ENCODE peak calls at places on chromosomes 12 and 14, in nine cellular contexts. L is cardiac muscle cell; R is stomach; W is astrocyte; P is left ventricle myocardium inferior; X is body of pancreas; K is pancreas; F is A673; Z is CD8-positive, alpha-beta T cell. G is an unnamed sample.

GRCh38 chr12:85029456-85029855 is 6.6 kb downstream of the TSPAN19 start:
- DNase-seq in P (no peak), L (peak; percentile 32), F (peak; percentile 64), X (no peak), W (no peak), R (no peak), Z (no peak), K (no peak), G (no peak)

GRCh38 chr14:31968107-31968810 is 108.8 kb upstream of the ARHGAP5 start:
- DNase-seq in F (no peak), P (no peak), L (no peak), W (peak; percentile 74), K (no peak), X (no peak), R (no peak), Z (no peak), G (no peak)

GRCh38 chr12:83664650-83665049 is 977.9 kb downstream of the TMTC2 start:
- DNase-seq in Z (no peak), X (no peak), P (no peak), R (no peak), W (no peak), L (peak; percentile 44), F (peak; percentile 5), K (no peak), G (no peak)

GRCh38 chr14:20998674-20999366 is at the start of gene SLC39A2:
- DNase-seq in X (peak; percentile 44), F (peak; percentile 84), K (no peak), Z (no peak), W (peak; percentile 60), R (no peak), P (peak; percentile 37), L (no peak), G (no peak)

GRCh38 chr14:102040153-102040552 is 46.7 kb downstream of the HSP90AA1 start:
- DNase-seq in R (no peak), Z (no peak), P (no peak), L (no peak), K (no peak), X (no peak), F (no peak), W (no peak), G (no peak)

GRCh38 chr12:104718581-104718980 is 239.5 kb downstream of the SLC41A2 start:
- DNase-seq in K (no peak), F (no peak), W (peak; percentile 54), Z (no peak), L (no peak), X (no peak), P (no peak), R (no peak), G (no peak)

GRCh38 chr12:75526655-75527511 is 15.5 kb upstream of the KRR1 start:
- DNase-seq in L (peak; percentile 81), K (no peak), W (peak; percentile 47), Z (no peak), P (no peak), R (no peak), F (peak; percentile 70), X (peak; percentile 10), G (no peak)

GRCh38 chr14:73887116-73887490 is 444 bp downstream of the ZNF410 start:
- DNase-seq in L (peak; percentile 37), F (no peak), P (no peak), W (peak; percentile 34), K (no peak), Z (peak; percentile 20), X (no peak), R (no peak), G (no peak)

GRCh38 chr14:89205137-89205740 is 211.8 kb downstream of the FOXN3 start:
- DNase-seq in L (no peak), K (no peak), Z (no peak), W (no peak), X (no peak), F (no peak), R (no peak), P (no peak), G (no peak)

GRCh38 chr14:32263939-32264567 is 61.0 kb upstream of the RNU6-8 start:
- DNase-seq in W (no peak), P (no peak), L (no peak), X (no peak), Z (no peak), F (no peak), K (no peak), R (no peak), G (no peak)

GRCh38 chr14:74083161-74083560 is 1.1 kb downstream of the ALDH6A1 start:
- DNase-seq in K (no peak), X (no peak), W (no peak), Z (no peak), F (no peak), P (no peak), L (no peak), R (no peak), G (no peak)

GRCh38 chr12:54135621-54136027 is 53.2 kb downstream of the SMUG1 start:
- DNase-seq in K (no peak), L (peak; percentile 33), X (no peak), F (no peak), Z (no peak), W (no peak), P (no peak), R (peak; percentile 85), G (no peak)

GRCh38 chr12:61365001-61365400 is 895.2 kb upstream of the USP15 start:
- DNase-seq in R (no peak), L (no peak), P (no peak), W (no peak), Z (no peak), K (no peak), F (no peak), X (no peak), G (no peak)

GRCh38 chr12:62865860-62866407 is 69.0 kb downstream of the PPM1H start:
- DNase-seq in P (no peak), Z (no peak), L (no peak), R (no peak), F (no peak), W (peak; percentile 72), X (no peak), K (no peak), G (no peak)

GRCh38 chr12:46489951-46490388 is 117.4 kb upstream of the SLC38A2 start:
- DNase-seq in R (no peak), W (peak; percentile 36), X (no peak), K (no peak), Z (no peak), F (no peak), L (no peak), P (no peak), G (no peak)
- H3K4me1 ChIP-seq in R (peaks cover 24% of the 10 kb centered on the region), W (peaks cover 32% of the 10 kb centered on the region), X (peaks cover 23% of the 10 kb centered on the region), K (peaks cover 7% of the 10 kb centered on the region), Z (no peaks in the 10 kb centered on the region), F (peaks cover 9% of the 10 kb centered on the region), L (peaks cover 11% of the 10 kb centered on the region), P (peaks cover 54% of the 10 kb centered on the region), G (no peaks in the 10 kb centered on the region)

DNA sequence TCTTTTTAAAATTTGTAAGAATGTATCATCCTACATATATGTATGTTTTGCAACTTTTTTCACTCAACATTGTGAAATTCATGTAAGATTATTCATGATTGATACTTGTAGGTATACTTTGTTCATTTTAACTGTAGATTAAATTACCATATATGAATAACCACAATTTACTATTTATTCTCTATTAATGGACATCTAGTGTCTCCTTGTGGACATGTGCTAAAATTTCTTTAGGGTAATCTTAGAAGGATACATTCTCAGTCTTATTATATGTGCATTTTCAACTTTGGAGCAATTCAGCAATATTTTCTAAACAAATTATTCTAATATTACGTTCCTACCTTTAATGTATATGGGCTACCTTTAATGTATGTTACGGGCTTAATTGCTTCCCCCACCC is 192.4 kb downstream of the FUT8 start:
- DNase-seq in P (no peak), F (no peak), W (no peak), X (no peak), R (no peak), Z (no peak), K (no peak), L (no peak), G (no peak)
- TF ChIP-seq CTCF in P (peak; percentile 30), F (peak; percentile 24), W (peak; percentile 6), X (no peak), R (no peak), Z (no peak), K (no peak), L (no peak), G (no peak)

DNA sequence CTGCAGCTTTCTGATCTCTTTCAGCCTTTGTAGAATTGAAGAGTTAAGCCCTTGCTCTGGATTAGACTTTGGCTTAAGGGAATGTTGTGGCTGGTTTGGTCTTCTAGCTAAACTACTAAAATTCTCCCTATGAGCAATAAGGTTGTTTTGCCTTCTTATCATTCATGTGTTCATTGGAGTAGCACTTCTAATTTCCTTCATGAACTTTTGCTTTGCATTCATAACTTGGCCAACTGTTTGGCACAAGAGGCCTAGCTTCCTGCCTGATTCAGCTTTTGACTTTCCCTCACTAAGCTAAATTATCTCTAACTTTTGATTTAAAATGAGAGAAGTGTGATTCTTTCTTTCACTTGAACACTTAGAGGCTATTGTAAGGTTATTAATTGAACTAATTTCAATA is 384.3 kb downstream of the RAD51B start:
- DNase-seq in P (no peak), Z (no peak), L (no peak), X (no peak), K (no peak), F (no peak), R (no peak), W (peak; percentile 53), G (no peak)
- H3K4me1 ChIP-seq in P (peaks cover 24% of the 10 kb centered on the region), Z (no peaks in the 10 kb centered on the region), L (peaks cover 4% of the 10 kb centered on the region), X (peaks cover 17% of the 10 kb centered on the region), K (peaks cover 15% of the 10 kb centered on the region), F (peaks cover 9% of the 10 kb centered on the region), R (peaks cover 14% of the 10 kb centered on the region), W (peaks cover 12% of the 10 kb centered on the region), G (no peaks in the 10 kb centered on the region)

DNA sequence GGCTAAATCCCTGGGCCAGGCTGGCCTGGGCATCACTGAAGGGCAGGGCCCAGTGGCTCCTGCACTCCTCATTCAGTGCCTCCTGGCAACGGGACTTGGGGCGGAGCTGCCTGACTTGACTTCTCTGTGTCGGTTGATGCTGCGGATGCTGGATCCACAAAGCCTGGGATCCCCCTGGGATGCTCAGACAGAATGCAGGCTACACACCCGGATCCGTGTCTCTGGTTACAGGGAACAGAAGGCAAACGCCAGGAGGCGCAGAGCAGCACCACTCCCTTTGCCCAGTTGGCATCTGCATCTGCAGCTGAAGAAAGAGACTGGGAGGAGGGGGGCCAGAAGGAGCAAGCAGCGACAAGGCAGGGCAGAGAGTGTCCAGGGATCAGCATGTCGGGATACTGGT is 154.5 kb upstream of the FKBP4 start:
- DNase-seq in K (no peak), P (no peak), L (no peak), W (no peak), X (no peak), F (no peak), Z (no peak), R (no peak), G (peak; percentile 25)
- TF ChIP-seq CTCF in K (no peak), P (no peak), L (peak; percentile 16), W (no peak), X (no peak), F (no peak), Z (no peak), R (no peak), G (no peak)

DNA sequence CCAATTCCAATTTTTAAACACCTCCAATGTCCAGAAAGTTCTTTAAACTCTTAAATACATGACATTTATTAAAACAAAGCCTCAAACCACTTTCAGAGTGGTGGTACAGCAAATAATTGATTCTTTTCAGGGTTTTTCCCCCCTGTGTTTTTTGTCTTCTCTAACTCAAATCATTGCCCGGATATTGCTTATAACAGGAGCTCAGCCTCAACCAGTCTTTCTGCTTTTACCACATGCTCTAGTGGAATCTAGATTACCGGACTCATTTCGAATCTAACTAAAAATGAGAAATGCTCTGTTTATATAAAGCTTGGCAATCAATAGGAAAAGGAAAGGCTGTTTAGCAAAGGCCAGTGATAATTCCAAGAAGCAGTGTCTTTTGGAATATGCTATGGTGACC is 161.5 kb downstream of the ETV6 start:
- DNase-seq in P (no peak), F (no peak), Z (no peak), K (no peak), X (no peak), W (no peak), R (no peak), L (no peak), G (no peak)
- H3K4me1 ChIP-seq in P (peaks cover 56% of the 10 kb centered on the region), F (peaks cover 31% of the 10 kb centered on the region), Z (peaks cover 18% of the 10 kb centered on the region), K (peaks cover 7% of the 10 kb centered on the region), X (peaks cover 40% of the 10 kb centered on the region), W (peaks cover 34% of the 10 kb centered on the region), R (peaks cover 29% of the 10 kb centered on the region), L (peaks cover 36% of the 10 kb centered on the region), G (no peaks in the 10 kb centered on the region)

G was measured in uterus.